ENCODE peak calls at places on chromosomes 3 and 15, in five cellular contexts. Y is HL-60, B is PC-3, P is WERI-Rb-1, Q is neuronal stem cell. S is an unnamed sample. For H3K27me3, the result is how much of the 10 kb centered on the place peaks cover.

GRCh38 chr3:47016934-47017435 is 37.5 kb downstream of the NBEAL2 start:
- DNase-seq in B (peak), Y (peak), P (no peak), Q (no peak), S (no peak)

GRCh38 chr3:55795736-55796135 is 308.6 kb upstream of the WNT5A start:
- DNase-seq in Y (no peak), Q (no peak), P (no peak), B (peak), S (no peak)

GRCh38 chr3:82022836-82023235 is 261.4 kb upstream of the GBE1 start:
- DNase-seq in Y (no peak), P (no peak), Q (no peak), B (peak), S (no peak)

GRCh38 chr3:156586905-156587766 is 32.2 kb upstream of the SSR3 start:
- DNase-seq in B (no peak), P (no peak), Y (no peak), Q (no peak), S (no peak)

GRCh38 chr3:99693636-99694035 is 55.2 kb downstream of the COL8A1 start:
- DNase-seq in Q (no peak), Y (no peak), B (peak), P (no peak), S (no peak)

GRCh38 chr3:9831253-9831652 is 12.6 kb downstream of the RPUSD3 start:
- DNase-seq in Q (no peak), P (no peak), Y (no peak), B (no peak), S (no peak)

GRCh38 chr15:89770041-89770440 is 6.1 kb upstream of the MESP2 start:
- DNase-seq in Q (no peak), P (no peak), B (peak), Y (no peak), S (no peak)

GRCh38 chr15:58568157-58568571 is 136.4 kb downstream of the LIPC start:
- DNase-seq in Y (peak), B (peak), P (no peak), Q (no peak), S (no peak)

GRCh38 chr3:136725468-136725867 is 26.7 kb downstream of the STAG1 start:
- DNase-seq in B (no peak), Y (no peak), P (no peak), Q (no peak), S (no peak)

GRCh38 chr15:39580117-39580629 is 706 bp upstream of the THBS1 start:
- DNase-seq in B (peak), Q (peak), P (peak), Y (peak), S (peak)

GRCh38 chr15:39580630-39581500 is at the start of gene THBS1:
- DNase-seq in P (no peak), Y (peak), B (peak), Q (peak), S (peak)

GRCh38 chr15:39578851-39579486 is 1.9 kb upstream of the THBS1 start:
- DNase-seq in Y (no peak), P (no peak), B (no peak), Q (no peak), S (peak)

GRCh38 chr15:39581501-39582285 is 814 bp downstream of the THBS1 start:
- DNase-seq in P (peak), B (peak), Q (no peak), Y (no peak), S (peak)

GRCh38 chr15:39579487-39580116 is 1.3 kb upstream of the THBS1 start:
- DNase-seq in Y (no peak), Q (peak), B (peak), P (no peak), S (peak)
- H3K27me3 ChIP-seq in Y (under half), Q (under half), B (under half), P (half or more), S (under half)

GRCh38 chr3:137770821-137771399 is 6.8 kb downstream of the SOX14 start:
- DNase-seq in B (no peak), Y (no peak), Q (no peak), P (peak), S (peak)
- H3K27me3 ChIP-seq in B (under half), Y (half or more), Q (half or more), P (under half), S (half or more)

GRCh38 chr3:14805946-14806537 is 12.7 kb upstream of the FGD5 start:
- DNase-seq in Q (no peak), Y (no peak), P (no peak), B (no peak), S (no peak)
- H3K27me3 ChIP-seq in Q (under half), Y (under half), P (half or more), B (under half), S (under half)

GRCh38 chr15:88477885-88478284 is 10.4 kb downstream of the MRPS11 start:
- DNase-seq in P (no peak), Y (no peak), Q (no peak), B (no peak), S (no peak)
- H3K27me3 ChIP-seq in P (under half), Y (under half), Q (under half), B (under half), S (under half)

DNA sequence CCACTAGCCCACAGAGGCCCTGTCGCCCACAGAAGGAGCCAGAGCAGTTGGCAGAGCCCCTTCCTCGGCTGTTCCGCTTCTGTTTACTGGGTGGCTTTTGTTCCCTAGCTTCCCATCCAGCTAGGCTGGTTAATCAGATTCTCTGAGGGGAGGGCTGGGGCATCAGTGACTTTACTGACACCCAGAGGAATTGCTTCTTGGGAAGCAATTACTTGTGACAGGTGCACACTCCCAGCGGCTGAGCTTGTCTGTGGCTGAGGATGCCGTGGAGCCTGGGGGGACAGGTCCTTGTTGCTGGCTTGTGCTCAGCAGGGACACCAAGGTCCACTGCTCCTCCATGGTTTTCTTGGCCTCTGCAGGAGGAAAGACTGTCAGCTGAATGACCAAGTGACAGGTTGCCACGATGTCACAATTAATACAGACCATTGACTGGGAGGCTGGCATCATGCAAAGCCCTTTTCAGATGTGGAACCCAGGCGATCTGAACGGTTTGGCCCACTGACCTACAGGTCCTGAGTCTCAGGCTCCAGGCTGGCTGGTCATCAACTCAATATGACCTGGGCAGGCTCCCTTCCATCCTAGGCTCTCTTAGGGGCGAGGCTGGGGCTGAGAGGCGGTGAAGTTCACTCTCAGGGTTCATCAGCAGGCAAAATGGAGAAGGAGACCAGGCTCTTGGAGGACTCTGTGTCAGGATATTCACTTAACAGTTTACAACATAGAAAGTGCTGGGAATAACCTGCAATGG is 31.8 kb upstream of the SFMBT1 start:
- DNase-seq in Y (no peak), P (no peak), B (no peak), Q (no peak), S (peak)
- H3K27me3 ChIP-seq in Y (under half), P (under half), B (under half), Q (under half), S (under half)